ENCODE peak calls at places on chromosomes 13 and 19, in six cellular contexts. V is Kasumi-1; C is NCI-H1436; F is germinal center; K is mesendoderm; X is activated CD4-positive, alpha-beta T cell treated with anti-CD3 and anti-CD28 coated beads, Interleukin-2, amount 10 ng/mL, durations not matched to agents 7 days and 5 days. D is an unnamed sample.

GRCh38 chr13:20981370-20982095 is 79.0 kb upstream of the XPO4 start:
- DNase-seq in X (no peak), V (no peak), C (no peak), K (no peak), F (no peak), D (no peak)

GRCh38 chr19:1991018-1991390 is 24.5 kb downstream of the BTBD2 start:
- DNase-seq in V (no peak), K (no peak), X (no peak), C (no peak), F (no peak), D (no peak)

GRCh38 chr19:30428281-30428680 is 56.1 kb downstream of the ZNF536 start:
- DNase-seq in K (no peak), F (no peak), V (no peak), X (no peak), C (peak; percentile 84), D (no peak)

GRCh38 chr13:95676100-95676774 is 702 bp upstream of the DNAJC3 start:
- DNase-seq in X (peak; percentile 34), F (no peak), K (no peak), C (no peak), V (peak; percentile 51), D (no peak)

GRCh38 chr19:30694156-30694555 is 322.0 kb downstream of the ZNF536 start:
- DNase-seq in K (no peak), C (no peak), F (no peak), X (no peak), V (no peak), D (no peak)

GRCh38 chr19:40744554-40745401 is 5.5 kb downstream of the ACTMAP start:
- DNase-seq in F (no peak), V (no peak), X (peak; percentile 18), K (peak; percentile 80), C (no peak), D (no peak)

GRCh38 chr19:53102186-53102585 is 1.0 kb downstream of the ZNF160 start:
- DNase-seq in C (no peak), F (no peak), X (no peak), V (no peak), K (peak; percentile 29), D (peak; percentile 25)

GRCh38 chr13:38950987-38951386 is 39.6 kb downstream of the STOML3 start:
- DNase-seq in K (no peak), X (no peak), F (no peak), V (no peak), C (no peak), D (no peak)

GRCh38 chr13:44300895-44301638 is 72.6 kb upstream of the SERP2 start:
- DNase-seq in X (no peak), F (peak; percentile 35), V (no peak), K (no peak), C (peak; percentile 34), D (no peak)

GRCh38 chr19:12543855-12544254 is 7.4 kb downstream of the ZNF564 start:
- DNase-seq in F (no peak), X (no peak), V (no peak), C (no peak), K (no peak), D (no peak)

GRCh38 chr13:25252770-25253169 is 34.5 kb downstream of the MTMR6 start:
- DNase-seq in C (no peak), F (no peak), V (no peak), X (no peak), K (no peak), D (no peak)

GRCh38 chr13:28704282-28704681 is 14.5 kb downstream of the SLC46A3 start:
- DNase-seq in F (no peak), X (no peak), V (no peak), K (peak; percentile 78), C (no peak), D (no peak)

GRCh38 chr13:86161257-86161656 is 362.0 kb upstream of the SLITRK6 start:
- DNase-seq in X (no peak), V (no peak), F (no peak), C (no peak), K (no peak), D (no peak)

GRCh38 chr19:2422951-2423880 is 4.2 kb downstream of the TIMM13 start:
- DNase-seq in K (no peak), V (no peak), X (no peak), F (no peak), C (no peak), D (no peak)

GRCh38 chr19:10086904-10087256 is 763 bp downstream of the SHFL start:
- DNase-seq in X (peak; percentile 48), K (no peak), F (no peak), V (no peak), C (no peak), D (peak; percentile 33)